ENCODE peak calls at places on chromosomes 5 and 9, in ten cellular contexts. One of them, this sample, is unnamed.

GRCh38 chr9:134644715-134645606 is 3.4 kb downstream of the COL5A1 start:
- DNase-seq in neural crest cell: no peak
- DNase-seq in GM23338: no peak
- DNase-seq in HFFc6: peak
- DNase-seq in astrocyte of the spinal cord: peak
- DNase-seq in breast epithelium: peak
- DNase-seq in H9: no peak
- DNase-seq in heart left ventricle: peak
- DNase-seq in endodermal cell: no peak
- DNase-seq in stomach: peak
- DNase-seq in this sample: no peak

GRCh38 chr5:107285772-107286171 is 385.0 kb downstream of the EFNA5 start:
- DNase-seq in neural crest cell: no peak
- DNase-seq in GM23338: no peak
- DNase-seq in HFFc6: no peak
- DNase-seq in astrocyte of the spinal cord: peak
- DNase-seq in breast epithelium: no peak
- DNase-seq in H9: no peak
- DNase-seq in heart left ventricle: no peak
- DNase-seq in endodermal cell: no peak
- DNase-seq in stomach: no peak
- DNase-seq in this sample: no peak

GRCh38 chr5:93378073-93378472 is 202.9 kb downstream of the NR2F1-AS1 start:
- DNase-seq in neural crest cell: no peak
- DNase-seq in GM23338: peak
- DNase-seq in HFFc6: peak
- DNase-seq in astrocyte of the spinal cord: peak
- DNase-seq in breast epithelium: no peak
- DNase-seq in H9: no peak
- DNase-seq in heart left ventricle: no peak
- DNase-seq in endodermal cell: no peak
- DNase-seq in stomach: no peak
- DNase-seq in this sample: no peak

GRCh38 chr9:128705051-128705965 is 3.0 kb downstream of the PKN3 start:
- DNase-seq in neural crest cell: no peak
- DNase-seq in GM23338: no peak
- DNase-seq in HFFc6: no peak
- DNase-seq in astrocyte of the spinal cord: no peak
- DNase-seq in breast epithelium: no peak
- DNase-seq in H9: peak
- DNase-seq in heart left ventricle: peak
- DNase-seq in endodermal cell: peak
- DNase-seq in stomach: no peak
- DNase-seq in this sample: no peak

GRCh38 chr5:16759147-16759800 is 142.5 kb upstream of the RETREG1 start:
- DNase-seq in neural crest cell: no peak
- DNase-seq in GM23338: no peak
- DNase-seq in HFFc6: no peak
- DNase-seq in astrocyte of the spinal cord: peak
- DNase-seq in breast epithelium: no peak
- DNase-seq in H9: no peak
- DNase-seq in heart left ventricle: no peak
- DNase-seq in endodermal cell: no peak
- DNase-seq in stomach: peak
- DNase-seq in this sample: peak

GRCh38 chr9:127567898-127568617 is 44.0 kb upstream of the STXBP1 start:
- DNase-seq in neural crest cell: no peak
- DNase-seq in GM23338: peak
- DNase-seq in HFFc6: no peak
- DNase-seq in astrocyte of the spinal cord: no peak
- DNase-seq in breast epithelium: no peak
- DNase-seq in H9: peak
- DNase-seq in heart left ventricle: no peak
- DNase-seq in endodermal cell: peak
- DNase-seq in stomach: no peak
- DNase-seq in this sample: peak

GRCh38 chr9:18077941-18078678 is 395.8 kb upstream of the ADAMTSL1 start:
- DNase-seq in neural crest cell: no peak
- DNase-seq in GM23338: no peak
- DNase-seq in HFFc6: no peak
- DNase-seq in astrocyte of the spinal cord: no peak
- DNase-seq in breast epithelium: no peak
- DNase-seq in H9: no peak
- DNase-seq in heart left ventricle: no peak
- DNase-seq in endodermal cell: no peak
- DNase-seq in stomach: no peak
- DNase-seq in this sample: no peak

GRCh38 chr5:84274585-84275468 is 109.9 kb downstream of the EDIL3 start:
- DNase-seq in neural crest cell: peak
- DNase-seq in GM23338: peak
- DNase-seq in HFFc6: no peak
- DNase-seq in astrocyte of the spinal cord: peak
- DNase-seq in breast epithelium: no peak
- DNase-seq in H9: no peak
- DNase-seq in heart left ventricle: no peak
- DNase-seq in endodermal cell: peak
- DNase-seq in stomach: peak
- DNase-seq in this sample: peak

GRCh38 chr5:173229381-173229959 is 5.5 kb downstream of the NKX2-5 start:
- DNase-seq in neural crest cell: no peak
- DNase-seq in GM23338: peak
- DNase-seq in HFFc6: no peak
- DNase-seq in astrocyte of the spinal cord: no peak
- DNase-seq in breast epithelium: no peak
- DNase-seq in H9: peak
- DNase-seq in heart left ventricle: no peak
- DNase-seq in endodermal cell: peak
- DNase-seq in stomach: no peak
- DNase-seq in this sample: no peak

GRCh38 chr9:129027224-129027684 is 877 bp downstream of the SH3GLB2 start:
- DNase-seq in neural crest cell: no peak
- DNase-seq in GM23338: peak
- DNase-seq in HFFc6: no peak
- DNase-seq in astrocyte of the spinal cord: no peak
- DNase-seq in breast epithelium: no peak
- DNase-seq in H9: no peak
- DNase-seq in heart left ventricle: no peak
- DNase-seq in endodermal cell: no peak
- DNase-seq in stomach: no peak
- DNase-seq in this sample: no peak

GRCh38 chr5:142772766-142773293 is 2.7 kb downstream of the ARHGAP26 start:
- DNase-seq in neural crest cell: no peak
- DNase-seq in GM23338: no peak
- DNase-seq in HFFc6: no peak
- DNase-seq in astrocyte of the spinal cord: no peak
- DNase-seq in breast epithelium: no peak
- DNase-seq in H9: no peak
- DNase-seq in heart left ventricle: no peak
- DNase-seq in endodermal cell: no peak
- DNase-seq in stomach: no peak
- DNase-seq in this sample: no peak

GRCh38 chr5:66805514-66806430 is 209.6 kb downstream of the MAST4 start:
- DNase-seq in neural crest cell: no peak
- DNase-seq in GM23338: no peak
- DNase-seq in HFFc6: no peak
- DNase-seq in astrocyte of the spinal cord: no peak
- DNase-seq in breast epithelium: no peak
- DNase-seq in H9: no peak
- DNase-seq in heart left ventricle: no peak
- DNase-seq in endodermal cell: no peak
- DNase-seq in stomach: no peak
- DNase-seq in this sample: no peak

GRCh38 chr9:21812415-21812814 is 10.0 kb downstream of the MTAP start:
- DNase-seq in neural crest cell: no peak
- DNase-seq in GM23338: no peak
- DNase-seq in HFFc6: peak
- DNase-seq in astrocyte of the spinal cord: peak
- DNase-seq in breast epithelium: no peak
- DNase-seq in H9: no peak
- DNase-seq in heart left ventricle: no peak
- DNase-seq in endodermal cell: no peak
- DNase-seq in stomach: no peak
- DNase-seq in this sample: no peak

GRCh38 chr9:69174645-69175487 is 789 bp downstream of the TJP2 start:
- DNase-seq in neural crest cell: no peak
- DNase-seq in GM23338: peak
- DNase-seq in HFFc6: peak
- DNase-seq in astrocyte of the spinal cord: peak
- DNase-seq in breast epithelium: no peak
- DNase-seq in H9: peak
- DNase-seq in heart left ventricle: peak
- DNase-seq in endodermal cell: peak
- DNase-seq in stomach: no peak
- DNase-seq in this sample: peak

GRCh38 chr5:404666-405241 is 38.2 kb upstream of the EXOC3 start:
- DNase-seq in neural crest cell: no peak
- DNase-seq in GM23338: no peak
- DNase-seq in HFFc6: no peak
- DNase-seq in astrocyte of the spinal cord: no peak
- DNase-seq in breast epithelium: no peak
- DNase-seq in H9: no peak
- DNase-seq in heart left ventricle: no peak
- DNase-seq in endodermal cell: no peak
- DNase-seq in stomach: no peak
- DNase-seq in this sample: no peak

GRCh38 chr5:143456952-143457547 is 53.6 kb upstream of the NR3C1 start:
- DNase-seq in neural crest cell: no peak
- DNase-seq in GM23338: no peak
- DNase-seq in HFFc6: no peak
- DNase-seq in astrocyte of the spinal cord: peak
- DNase-seq in breast epithelium: no peak
- DNase-seq in H9: no peak
- DNase-seq in heart left ventricle: no peak
- DNase-seq in endodermal cell: no peak
- DNase-seq in stomach: no peak
- DNase-seq in this sample: no peak

GRCh38 chr5:54994628-54995027 is 9.2 kb upstream of the ESM1 start:
- DNase-seq in neural crest cell: no peak
- DNase-seq in GM23338: no peak
- DNase-seq in HFFc6: no peak
- DNase-seq in astrocyte of the spinal cord: no peak
- DNase-seq in breast epithelium: no peak
- DNase-seq in H9: no peak
- DNase-seq in heart left ventricle: no peak
- DNase-seq in endodermal cell: no peak
- DNase-seq in stomach: no peak
- DNase-seq in this sample: no peak

GRCh38 chr5:162768962-162769464 is 668.4 kb upstream of the CCNG1 start:
- DNase-seq in neural crest cell: no peak
- DNase-seq in GM23338: peak
- DNase-seq in HFFc6: no peak
- DNase-seq in astrocyte of the spinal cord: no peak
- DNase-seq in breast epithelium: no peak
- DNase-seq in H9: no peak
- DNase-seq in heart left ventricle: no peak
- DNase-seq in endodermal cell: no peak
- DNase-seq in stomach: no peak
- DNase-seq in this sample: peak

GRCh38 chr9:5832093-5832542 is 799 bp downstream of the ERMP1 start:
- DNase-seq in neural crest cell: no peak
- DNase-seq in GM23338: no peak
- DNase-seq in HFFc6: no peak
- DNase-seq in astrocyte of the spinal cord: no peak
- DNase-seq in breast epithelium: no peak
- DNase-seq in H9: no peak
- DNase-seq in heart left ventricle: no peak
- DNase-seq in endodermal cell: no peak
- DNase-seq in stomach: no peak
- DNase-seq in this sample: no peak

GRCh38 chr5:57468481-57469165 is 14.0 kb downstream of the ACTBL2 start:
- DNase-seq in neural crest cell: no peak
- DNase-seq in GM23338: no peak
- DNase-seq in HFFc6: peak
- DNase-seq in astrocyte of the spinal cord: peak
- DNase-seq in breast epithelium: no peak
- DNase-seq in H9: no peak
- DNase-seq in heart left ventricle: no peak
- DNase-seq in endodermal cell: no peak
- DNase-seq in stomach: no peak
- DNase-seq in this sample: no peak

GRCh38 chr5:81232449-81233079 is 558 bp upstream of the CKMT2 start:
- DNase-seq in neural crest cell: no peak
- DNase-seq in GM23338: no peak
- DNase-seq in HFFc6: no peak
- DNase-seq in astrocyte of the spinal cord: peak
- DNase-seq in breast epithelium: no peak
- DNase-seq in H9: peak
- DNase-seq in heart left ventricle: peak
- DNase-seq in endodermal cell: no peak
- DNase-seq in stomach: no peak
- DNase-seq in this sample: no peak

GRCh38 chr5:88722546-88722945 is 160.4 kb downstream of the MEF2C start:
- DNase-seq in neural crest cell: no peak
- DNase-seq in GM23338: peak
- DNase-seq in HFFc6: no peak
- DNase-seq in astrocyte of the spinal cord: no peak
- DNase-seq in breast epithelium: no peak
- DNase-seq in H9: no peak
- DNase-seq in heart left ventricle: no peak
- DNase-seq in endodermal cell: peak
- DNase-seq in stomach: no peak
- DNase-seq in this sample: peak
- TF ChIP-seq CTCF in neural crest cell: no peak
- TF ChIP-seq CTCF in GM23338: no peak
- TF ChIP-seq CTCF in HFFc6: no peak
- TF ChIP-seq CTCF in astrocyte of the spinal cord: no peak
- TF ChIP-seq CTCF in breast epithelium: no peak
- TF ChIP-seq CTCF in H9: no peak
- TF ChIP-seq CTCF in heart left ventricle: no peak
- TF ChIP-seq CTCF in endodermal cell: no peak
- TF ChIP-seq CTCF in stomach: no peak
- TF ChIP-seq CTCF in this sample: no peak

GRCh38 chr9:81191222-81191621 is 498.1 kb downstream of the TLE1 start:
- DNase-seq in neural crest cell: no peak
- DNase-seq in GM23338: no peak
- DNase-seq in HFFc6: no peak
- DNase-seq in astrocyte of the spinal cord: no peak
- DNase-seq in breast epithelium: no peak
- DNase-seq in H9: no peak
- DNase-seq in heart left ventricle: no peak
- DNase-seq in endodermal cell: no peak
- DNase-seq in stomach: no peak
- DNase-seq in this sample: no peak
- TF ChIP-seq CTCF in neural crest cell: no peak
- TF ChIP-seq CTCF in GM23338: no peak
- TF ChIP-seq CTCF in HFFc6: no peak
- TF ChIP-seq CTCF in astrocyte of the spinal cord: no peak
- TF ChIP-seq CTCF in breast epithelium: no peak
- TF ChIP-seq CTCF in H9: no peak
- TF ChIP-seq CTCF in heart left ventricle: no peak
- TF ChIP-seq CTCF in endodermal cell: no peak
- TF ChIP-seq CTCF in stomach: no peak
- TF ChIP-seq CTCF in this sample: no peak

GRCh38 chr5:96752341-96753016 is 55.3 kb downstream of the ERAP1 start:
- DNase-seq in neural crest cell: peak
- DNase-seq in GM23338: peak
- DNase-seq in HFFc6: peak
- DNase-seq in astrocyte of the spinal cord: peak
- DNase-seq in breast epithelium: no peak
- DNase-seq in H9: no peak
- DNase-seq in heart left ventricle: no peak
- DNase-seq in endodermal cell: no peak
- DNase-seq in stomach: no peak
- DNase-seq in this sample: peak
- TF ChIP-seq CTCF in neural crest cell: peak
- TF ChIP-seq CTCF in GM23338: peak
- TF ChIP-seq CTCF in HFFc6: peak
- TF ChIP-seq CTCF in astrocyte of the spinal cord: peak
- TF ChIP-seq CTCF in breast epithelium: peak
- TF ChIP-seq CTCF in H9: peak
- TF ChIP-seq CTCF in heart left ventricle: peak
- TF ChIP-seq CTCF in endodermal cell: peak
- TF ChIP-seq CTCF in stomach: no peak
- TF ChIP-seq CTCF in this sample: peak

GRCh38 chr5:79235578-79236363 is at the start of gene JMY:
- DNase-seq in neural crest cell: peak
- DNase-seq in GM23338: peak
- DNase-seq in HFFc6: peak
- DNase-seq in astrocyte of the spinal cord: peak
- DNase-seq in breast epithelium: peak
- DNase-seq in H9: peak
- DNase-seq in heart left ventricle: peak
- DNase-seq in endodermal cell: peak
- DNase-seq in stomach: peak
- DNase-seq in this sample: peak
- TF ChIP-seq CTCF in neural crest cell: no peak
- TF ChIP-seq CTCF in GM23338: no peak
- TF ChIP-seq CTCF in HFFc6: no peak
- TF ChIP-seq CTCF in astrocyte of the spinal cord: no peak
- TF ChIP-seq CTCF in breast epithelium: no peak
- TF ChIP-seq CTCF in H9: no peak
- TF ChIP-seq CTCF in heart left ventricle: no peak
- TF ChIP-seq CTCF in endodermal cell: no peak
- TF ChIP-seq CTCF in stomach: no peak
- TF ChIP-seq CTCF in this sample: no peak